ENCODE peak calls at places on chromosomes 3 and 15, in four cellular contexts. One of them, this sample, is unnamed.

GRCh38 chr3:23495507-23495906 is 292.4 kb downstream of the UBE2E2 start:
- DNase-seq in ELR: peak
- DNase-seq in RCC 7860: no peak
- DNase-seq in SK-MEL-5: peak
- DNase-seq in this sample: peak

GRCh38 chr3:60314064-60314463 is 937.2 kb downstream of the FHIT start:
- DNase-seq in SK-MEL-5: no peak
- DNase-seq in ELR: no peak
- DNase-seq in RCC 7860: no peak
- DNase-seq in this sample: no peak

GRCh38 chr15:68415061-68415460 is 16.9 kb downstream of the ITGA11 start:
- DNase-seq in SK-MEL-5: no peak
- DNase-seq in ELR: no peak
- DNase-seq in RCC 7860: no peak
- DNase-seq in this sample: no peak

GRCh38 chr3:50167069-50167781 is 12.1 kb downstream of the SEMA3F start:
- DNase-seq in SK-MEL-5: no peak
- DNase-seq in RCC 7860: peak
- DNase-seq in ELR: peak
- DNase-seq in this sample: no peak

GRCh38 chr3:159158213-159158612 is 356.4 kb downstream of the MFSD1 start:
- DNase-seq in SK-MEL-5: peak
- DNase-seq in ELR: peak
- DNase-seq in RCC 7860: no peak
- DNase-seq in this sample: no peak

GRCh38 chr3:102069211-102069662 is 219.9 kb downstream of the NFKBIZ start:
- DNase-seq in SK-MEL-5: peak
- DNase-seq in ELR: peak
- DNase-seq in RCC 7860: peak
- DNase-seq in this sample: peak

GRCh38 chr3:127289646-127290575 is 2.1 kb upstream of the PRR20G start:
- DNase-seq in RCC 7860: no peak
- DNase-seq in ELR: peak
- DNase-seq in SK-MEL-5: no peak
- DNase-seq in this sample: no peak

GRCh38 chr3:46690798-46691197 is 2.7 kb downstream of the ALS2CL start:
- DNase-seq in ELR: no peak
- DNase-seq in RCC 7860: no peak
- DNase-seq in SK-MEL-5: no peak
- DNase-seq in this sample: no peak

GRCh38 chr3:100709840-100710235 is 544 bp downstream of the TFG start:
- DNase-seq in RCC 7860: no peak
- DNase-seq in ELR: peak
- DNase-seq in SK-MEL-5: peak
- DNase-seq in this sample: peak

GRCh38 chr3:64105816-64106215 is 82.5 kb upstream of the PSMD6 start:
- DNase-seq in SK-MEL-5: no peak
- DNase-seq in ELR: peak
- DNase-seq in RCC 7860: no peak
- DNase-seq in this sample: no peak

GRCh38 chr3:123636431-123636841 is 51.6 kb upstream of the HACD2 start:
- DNase-seq in SK-MEL-5: no peak
- DNase-seq in ELR: no peak
- DNase-seq in RCC 7860: no peak
- DNase-seq in this sample: no peak

GRCh38 chr3:129654126-129654525 is 47.6 kb upstream of the PLXND1 start:
- DNase-seq in ELR: no peak
- DNase-seq in RCC 7860: no peak
- DNase-seq in SK-MEL-5: no peak
- DNase-seq in this sample: no peak

GRCh38 chr15:74227968-74228722 is 8.0 kb upstream of the CCDC33 start:
- DNase-seq in RCC 7860: no peak
- DNase-seq in ELR: no peak
- DNase-seq in SK-MEL-5: no peak
- DNase-seq in this sample: peak

GRCh38 chr15:41904487-41905359 is 10.9 kb upstream of the SPTBN5 start:
- DNase-seq in RCC 7860: peak
- DNase-seq in ELR: peak
- DNase-seq in SK-MEL-5: peak
- DNase-seq in this sample: peak

GRCh38 chr15:55858661-55859060 is 115.7 kb upstream of the PRTG start:
- DNase-seq in SK-MEL-5: no peak
- DNase-seq in RCC 7860: no peak
- DNase-seq in ELR: peak
- DNase-seq in this sample: no peak

GRCh38 chr3:114686624-114687023 is 392.8 kb downstream of the TIGIT start:
- DNase-seq in SK-MEL-5: no peak
- DNase-seq in ELR: peak
- DNase-seq in RCC 7860: no peak
- DNase-seq in this sample: no peak

GRCh38 chr3:126356373-126357298 is 572 bp downstream of the KLF15 start:
- DNase-seq in ELR: peak
- DNase-seq in SK-MEL-5: no peak
- DNase-seq in RCC 7860: no peak
- DNase-seq in this sample: no peak

GRCh38 chr3:45772341-45773035 is 23.8 kb downstream of the SLC6A20 start:
- DNase-seq in RCC 7860: no peak
- DNase-seq in SK-MEL-5: no peak
- DNase-seq in ELR: no peak
- DNase-seq in this sample: no peak

GRCh38 chr3:126932188-126932931 is 50.6 kb upstream of the PLXNA1 start:
- DNase-seq in ELR: peak
- DNase-seq in RCC 7860: no peak
- DNase-seq in SK-MEL-5: no peak
- DNase-seq in this sample: peak

GRCh38 chr3:130386604-130387263 is 41.3 kb downstream of the COL6A5 start:
- DNase-seq in RCC 7860: peak
- DNase-seq in ELR: peak
- DNase-seq in SK-MEL-5: no peak
- DNase-seq in this sample: no peak

GRCh38 chr15:28950916-28951315 is 65.1 kb downstream of the APBA2 start:
- DNase-seq in RCC 7860: no peak
- DNase-seq in SK-MEL-5: no peak
- DNase-seq in ELR: no peak
- DNase-seq in this sample: no peak

GRCh38 chr15:98684441-98684840 is 36.1 kb downstream of the IGF1R start:
- DNase-seq in SK-MEL-5: no peak
- DNase-seq in ELR: peak
- DNase-seq in RCC 7860: peak
- DNase-seq in this sample: no peak

GRCh38 chr3:196774191-196774820 is 34.6 kb downstream of the PAK2 start:
- DNase-seq in ELR: peak
- DNase-seq in RCC 7860: peak
- DNase-seq in SK-MEL-5: no peak
- DNase-seq in this sample: no peak

GRCh38 chr3:52873433-52874159 is 23.8 kb downstream of the STIMATE start:
- DNase-seq in RCC 7860: no peak
- DNase-seq in ELR: peak
- DNase-seq in SK-MEL-5: no peak
- DNase-seq in this sample: no peak

This sample was measured in foreskin melanocyte.